ENCODE peak calls at places on chromosomes 4 and X, in eight cellular contexts. B, Q, P, K, U, L, R and W are unnamed samples.

GRCh38 chr4:28916585-28916984 is 1803.6 kb upstream of the PCDH7 start:
- DNase-seq in B (no peak), Q (no peak), P (no peak), K (no peak), U (no peak), L (no peak), R (no peak), W (no peak)

GRCh38 chrX:1477801-1478458 is 25.2 kb upstream of the ASMTL start:
- DNase-seq in B (no peak), Q (no peak), P (peak; percentile 17), K (no peak), U (no peak), L (no peak), R (no peak), W (no peak)

GRCh38 chrX:150897371-150898319 is 823 bp downstream of the CD99L2 start:
- DNase-seq in B (no peak), Q (peak; percentile 27), P (no peak), K (peak; percentile 41), U (peak; percentile 17), L (peak; percentile 23), R (no peak), W (peak; percentile 78)

GRCh38 chr4:174454815-174455473 is 67.3 kb downstream of the HPGD start:
- DNase-seq in B (no peak), Q (no peak), P (no peak), K (no peak), U (no peak), L (no peak), R (no peak), W (no peak)

GRCh38 chrX:88558421-88558820 is 188.6 kb upstream of the CPXCR1 start:
- DNase-seq in B (no peak), Q (no peak), P (no peak), K (no peak), U (no peak), L (no peak), R (no peak), W (no peak)

GRCh38 chr4:185859106-185859505 is 47.1 kb upstream of the SORBS2 start:
- DNase-seq in B (no peak), Q (no peak), P (no peak), K (no peak), U (no peak), L (peak; percentile 59), R (no peak), W (no peak)

GRCh38 chr4:57098945-57099344 is 11.2 kb downstream of the IGFBP7 start:
- DNase-seq in B (no peak), Q (peak; percentile 89), P (no peak), K (no peak), U (no peak), L (peak; percentile 92), R (no peak), W (no peak)

GRCh38 chr4:98605216-98605615 is 53.2 kb downstream of the TSPAN5 start:
- DNase-seq in B (no peak), Q (peak; percentile 35), P (no peak), K (no peak), U (no peak), L (peak; percentile 67), R (no peak), W (no peak)

GRCh38 chr4:125021189-125021588 is 293.6 kb upstream of the FAT4 start:
- DNase-seq in B (no peak), Q (no peak), P (no peak), K (no peak), U (no peak), L (no peak), R (no peak), W (no peak)

GRCh38 chr4:1021386-1022050 is 10.1 kb downstream of the FGFRL1 start:
- DNase-seq in B (no peak), Q (no peak), P (no peak), K (no peak), U (no peak), L (no peak), R (no peak), W (no peak)

GRCh38 chr4:95204873-95205272 is 343.9 kb downstream of the UNC5C start:
- DNase-seq in B (no peak), Q (no peak), P (no peak), K (no peak), U (no peak), L (peak; percentile 29), R (no peak), W (no peak)

GRCh38 chr4:155529197-155529596 is 137.5 kb upstream of the GUCY1A1 start:
- DNase-seq in B (no peak), Q (peak; percentile 69), P (no peak), K (no peak), U (no peak), L (peak; percentile 11), R (no peak), W (peak; percentile 38)

GRCh38 chr4:153222790-153223417 is 18.7 kb downstream of the TRIM2 start:
- DNase-seq in B (peak; percentile 38), Q (peak; percentile 31), P (no peak), K (peak; percentile 79), U (peak; percentile 68), L (peak; percentile 65), R (peak; percentile 44), W (peak; percentile 41)

GRCh38 chr4:169881769-169882168 is 124.0 kb upstream of the HPF1 start:
- DNase-seq in B (no peak), Q (no peak), P (no peak), K (no peak), U (no peak), L (no peak), R (no peak), W (no peak)

GRCh38 chr4:69957209-69957608 is 8.3 kb downstream of the CSN2 start:
- DNase-seq in B (no peak), Q (no peak), P (no peak), K (no peak), U (no peak), L (no peak), R (no peak), W (no peak)

GRCh38 chr4:4284827-4285618 is 4.9 kb downstream of the LYAR start:
- DNase-seq in B (no peak), Q (peak; percentile 68), P (peak; percentile 47), K (no peak), U (no peak), L (peak; percentile 21), R (no peak), W (no peak)

DNA sequence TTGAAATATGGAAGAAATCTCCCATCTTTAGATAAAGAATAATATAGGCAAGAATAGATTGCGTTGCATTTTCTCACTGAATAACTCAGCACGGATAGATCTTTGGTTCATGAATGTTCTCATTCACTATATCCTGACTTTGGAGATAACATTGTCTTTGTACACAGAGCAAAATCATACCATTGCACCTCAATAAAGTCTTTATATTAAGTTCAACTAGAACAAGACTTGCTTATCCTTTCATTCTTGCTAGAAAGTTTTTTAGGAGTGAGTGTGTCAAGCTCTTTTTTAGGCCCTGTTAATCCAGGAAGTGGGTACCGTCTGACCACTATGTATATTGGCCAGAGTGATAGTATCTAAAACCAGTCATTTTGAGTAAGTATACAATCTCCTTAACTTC is 658.7 kb downstream of the FSTL5 start:
- DNase-seq in B (no peak), Q (no peak), P (no peak), K (no peak), U (no peak), L (no peak), R (no peak), W (no peak)
- TF ChIP-seq CTCF in B (no peak), Q (no peak), P (no peak), K (no peak), U (no peak), L (no peak), R (no peak), W (no peak)

DNA sequence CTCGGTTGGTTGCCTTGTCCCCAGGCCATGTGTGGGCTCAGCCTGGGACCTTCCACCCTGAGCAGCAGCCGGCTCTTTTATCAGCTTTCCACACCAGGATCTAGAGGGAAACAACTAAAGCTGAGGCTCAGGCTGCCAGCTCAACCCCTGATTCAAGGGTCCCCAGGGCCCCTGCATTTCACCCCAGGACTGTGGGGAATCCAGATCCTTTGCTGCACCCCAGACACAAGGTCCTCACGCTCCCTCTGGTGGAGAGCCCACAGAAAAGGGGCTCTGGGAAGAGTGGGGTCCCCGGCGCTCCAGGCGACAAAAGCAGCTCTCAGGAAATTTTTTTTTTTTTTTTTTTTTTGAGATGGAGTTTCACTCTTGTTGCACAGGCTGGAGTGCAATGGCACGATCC is 64.3 kb downstream of the ZFYVE28 start:
- DNase-seq in B (no peak), Q (peak; percentile 7), P (peak; percentile 52), K (no peak), U (no peak), L (no peak), R (no peak), W (peak; percentile 41)
- TF ChIP-seq CTCF in B (no peak), Q (peak; percentile 37), P (peak; percentile 51), K (no peak), U (no peak), L (peak; percentile 30), R (peak; percentile 24), W (peak; percentile 61)

GRCh38 chrX:152658302-152658701 is 20.6 kb downstream of the GABRQ start:
- DNase-seq in B (no peak), Q (no peak), P (peak; percentile 22), K (no peak), U (no peak), L (no peak), R (no peak), W (no peak)
- TF ChIP-seq CTCF in B (no peak), Q (no peak), P (peak; percentile 28), K (no peak), U (no peak), L (no peak), R (no peak), W (no peak)

DNA sequence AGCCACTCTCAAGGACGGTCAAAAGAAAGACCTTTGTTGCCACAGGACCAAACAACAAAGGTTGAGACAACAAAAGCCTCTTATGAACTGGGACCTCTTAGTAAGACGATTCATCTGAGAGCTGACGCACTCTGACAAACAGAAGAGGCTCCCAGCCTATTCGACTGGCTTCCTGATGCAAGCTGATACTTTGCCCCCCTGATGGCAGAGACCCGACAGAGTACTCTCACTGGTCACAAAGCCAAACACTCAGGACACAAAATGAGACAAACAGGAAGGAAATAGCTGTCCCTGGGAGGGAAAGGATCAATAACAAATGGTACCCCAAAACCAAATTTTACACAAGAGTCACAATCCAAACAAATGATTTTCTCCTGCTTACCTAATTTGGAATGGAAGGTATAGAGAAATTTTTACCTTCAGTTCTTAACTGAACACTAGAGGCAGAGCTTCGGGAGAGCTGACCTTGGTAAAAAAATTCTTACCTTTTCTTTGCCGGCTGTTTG is 75.2 kb upstream of the PLAC8 start:
- DNase-seq in B (no peak), Q (no peak), P (no peak), K (no peak), U (no peak), L (no peak), R (no peak), W (no peak)
- TF ChIP-seq CTCF in B (no peak), Q (no peak), P (no peak), K (no peak), U (no peak), L (no peak), R (peak; percentile 27), W (no peak)